ENCODE peak calls at places on chromosomes 12 and 14, in four cellular contexts. One of them, this sample, is unnamed. For H3K36me3, the result is how much of the 10 kb centered on the place peaks cover.

GRCh38 chr14:72965249-72965648 is 39.0 kb downstream of the DCAF4 start:
- DNase-seq in adipocyte: no peak
- DNase-seq in aorta: no peak
- DNase-seq in pancreas: no peak
- DNase-seq in this sample: no peak

GRCh38 chr14:84785997-84786396 is 743.9 kb upstream of the FLRT2 start:
- DNase-seq in aorta: no peak
- DNase-seq in pancreas: no peak
- DNase-seq in adipocyte: peak
- DNase-seq in this sample: no peak

GRCh38 chr12:32331133-32331532 is 68.2 kb upstream of the FGD4 start:
- DNase-seq in aorta: no peak
- DNase-seq in pancreas: no peak
- DNase-seq in adipocyte: peak
- DNase-seq in this sample: no peak

GRCh38 chr14:81269100-81269978 is 48.6 kb upstream of the GTF2A1 start:
- DNase-seq in adipocyte: peak
- DNase-seq in aorta: no peak
- DNase-seq in pancreas: no peak
- DNase-seq in this sample: no peak

GRCh38 chr14:77186911-77187648 is 5.5 kb downstream of the TMEM63C start:
- DNase-seq in adipocyte: no peak
- DNase-seq in aorta: no peak
- DNase-seq in pancreas: peak
- DNase-seq in this sample: no peak

GRCh38 chr12:92035477-92035876 is 110.2 kb downstream of the BTG1 start:
- DNase-seq in adipocyte: no peak
- DNase-seq in aorta: no peak
- DNase-seq in pancreas: no peak
- DNase-seq in this sample: no peak

GRCh38 chr14:61512508-61512907 is 182.8 kb upstream of the HIF1A start:
- DNase-seq in pancreas: no peak
- DNase-seq in aorta: no peak
- DNase-seq in adipocyte: peak
- DNase-seq in this sample: no peak

GRCh38 chr12:96889273-96889933 is 17.7 kb upstream of the NEDD1 start:
- DNase-seq in adipocyte: peak
- DNase-seq in pancreas: no peak
- DNase-seq in aorta: no peak
- DNase-seq in this sample: no peak

GRCh38 chr12:122891661-122892525 is 4.0 kb downstream of the VPS37B start:
- DNase-seq in pancreas: no peak
- DNase-seq in adipocyte: peak
- DNase-seq in aorta: no peak
- DNase-seq in this sample: no peak

GRCh38 chr14:100317389-100317788 is 5.8 kb upstream of the SLC25A47 start:
- DNase-seq in pancreas: no peak
- DNase-seq in aorta: no peak
- DNase-seq in adipocyte: no peak
- DNase-seq in this sample: no peak

GRCh38 chr12:121536929-121537813 is 43.7 kb downstream of the KDM2B start:
- DNase-seq in pancreas: peak
- DNase-seq in aorta: peak
- DNase-seq in adipocyte: peak
- DNase-seq in this sample: peak

GRCh38 chr14:53683229-53683628 is 273.4 kb downstream of the BMP4 start:
- DNase-seq in pancreas: no peak
- DNase-seq in adipocyte: no peak
- DNase-seq in aorta: no peak
- DNase-seq in this sample: no peak

GRCh38 chr12:26340649-26341048 is 145.3 kb downstream of the SSPN start:
- DNase-seq in pancreas: no peak
- DNase-seq in adipocyte: no peak
- DNase-seq in aorta: peak
- DNase-seq in this sample: no peak

GRCh38 chr12:108686753-108687152 is 44.6 kb downstream of the CORO1C start:
- DNase-seq in pancreas: no peak
- DNase-seq in aorta: no peak
- DNase-seq in adipocyte: no peak
- DNase-seq in this sample: no peak
- H3K36me3 ChIP-seq in pancreas: under half
- H3K36me3 ChIP-seq in aorta: under half
- H3K36me3 ChIP-seq in adipocyte: under half
- H3K36me3 ChIP-seq in this sample: under half

GRCh38 chr14:91985521-91986255 is 38.2 kb upstream of the FBLN5 start:
- DNase-seq in pancreas: no peak
- DNase-seq in adipocyte: peak
- DNase-seq in aorta: no peak
- DNase-seq in this sample: no peak

GRCh38 chr14:91983571-91983970 is 36.1 kb upstream of the FBLN5 start:
- DNase-seq in pancreas: no peak
- DNase-seq in aorta: no peak
- DNase-seq in adipocyte: peak
- DNase-seq in this sample: no peak

GRCh38 chr14:91985008-91985407 is 37.5 kb upstream of the FBLN5 start:
- DNase-seq in pancreas: no peak
- DNase-seq in adipocyte: no peak
- DNase-seq in aorta: no peak
- DNase-seq in this sample: no peak

GRCh38 chr14:91987192-91987591 is 39.7 kb upstream of the FBLN5 start:
- DNase-seq in pancreas: no peak
- DNase-seq in aorta: no peak
- DNase-seq in adipocyte: no peak
- DNase-seq in this sample: no peak
- H3K36me3 ChIP-seq in pancreas: under half
- H3K36me3 ChIP-seq in aorta: under half
- H3K36me3 ChIP-seq in adipocyte: half or more
- H3K36me3 ChIP-seq in this sample: under half

DNA sequence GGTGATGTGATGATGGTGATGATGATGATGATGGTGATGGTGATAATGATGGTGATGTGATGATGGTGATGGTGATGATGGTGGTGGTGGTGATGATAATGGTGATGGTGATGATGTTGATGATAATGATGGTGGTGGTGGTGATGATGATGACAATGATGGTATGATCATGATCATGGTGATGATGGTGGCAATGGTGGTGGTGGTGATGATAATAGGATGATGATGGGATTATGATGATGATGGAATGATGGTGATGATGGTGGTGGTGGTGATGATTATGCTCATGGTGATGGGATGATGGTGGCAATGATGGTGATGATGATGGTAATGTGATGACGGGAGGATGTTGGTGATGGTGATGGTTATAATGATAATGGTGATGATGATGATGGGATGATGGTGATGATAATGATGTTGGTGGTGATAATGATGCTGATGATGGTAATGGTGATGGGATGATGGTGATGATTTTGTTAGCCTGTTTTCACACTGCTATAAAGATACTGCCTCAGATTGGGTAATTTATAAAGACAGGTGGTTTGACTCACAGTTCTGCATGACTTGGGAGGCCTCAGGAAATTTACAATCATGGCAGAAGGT is 314.8 kb upstream of the SFSWAP start:
- DNase-seq in adipocyte: no peak
- DNase-seq in aorta: no peak
- DNase-seq in pancreas: no peak
- DNase-seq in this sample: no peak
- H3K36me3 ChIP-seq in adipocyte: under half
- H3K36me3 ChIP-seq in aorta: under half
- H3K36me3 ChIP-seq in pancreas: under half
- H3K36me3 ChIP-seq in this sample: under half

GRCh38 chr12:6229823-6230222 is 29.6 kb downstream of the CD9 start:
- DNase-seq in adipocyte: peak
- DNase-seq in aorta: peak
- DNase-seq in pancreas: no peak
- DNase-seq in this sample: no peak
- H3K36me3 ChIP-seq in adipocyte: under half
- H3K36me3 ChIP-seq in aorta: under half
- H3K36me3 ChIP-seq in pancreas: under half
- H3K36me3 ChIP-seq in this sample: under half

GRCh38 chr12:45850302-45850701 is 120.8 kb downstream of the ARID2 start:
- DNase-seq in pancreas: no peak
- DNase-seq in adipocyte: no peak
- DNase-seq in aorta: no peak
- DNase-seq in this sample: no peak

GRCh38 chr12:45853550-45853949 is 124.0 kb downstream of the ARID2 start:
- DNase-seq in adipocyte: no peak
- DNase-seq in pancreas: no peak
- DNase-seq in aorta: no peak
- DNase-seq in this sample: no peak

GRCh38 chr12:45852508-45852907 is 123.0 kb downstream of the ARID2 start:
- DNase-seq in pancreas: no peak
- DNase-seq in adipocyte: no peak
- DNase-seq in aorta: no peak
- DNase-seq in this sample: no peak

DNA sequence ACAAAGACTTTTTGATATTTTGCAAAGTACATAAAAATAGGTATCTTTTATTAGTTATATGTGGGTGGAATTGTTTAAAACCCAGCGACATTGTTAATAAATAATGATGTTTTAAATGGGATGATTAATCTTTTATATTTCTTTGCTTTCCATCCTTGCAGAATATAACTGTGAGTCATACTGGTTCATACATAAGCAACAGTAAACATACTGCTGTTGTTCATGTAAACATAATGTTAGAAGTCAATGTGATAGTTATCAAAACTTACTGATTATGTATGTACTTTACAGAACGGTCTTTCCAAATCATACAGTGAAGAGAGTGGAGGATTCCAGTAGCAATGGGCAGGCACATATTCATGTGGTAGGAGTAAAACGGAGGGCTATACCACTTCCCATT is 119.8 kb downstream of the ARID2 start:
- DNase-seq in pancreas: no peak
- DNase-seq in adipocyte: no peak
- DNase-seq in aorta: no peak
- DNase-seq in this sample: no peak
- H3K36me3 ChIP-seq in pancreas: under half
- H3K36me3 ChIP-seq in adipocyte: half or more
- H3K36me3 ChIP-seq in aorta: under half
- H3K36me3 ChIP-seq in this sample: under half

GRCh38 chr12:55972045-55972843 is 1.6 kb upstream of the RAB5B start:
- DNase-seq in adipocyte: peak
- DNase-seq in pancreas: no peak
- DNase-seq in aorta: no peak
- DNase-seq in this sample: peak
- H3K36me3 ChIP-seq in adipocyte: under half
- H3K36me3 ChIP-seq in pancreas: under half
- H3K36me3 ChIP-seq in aorta: under half
- H3K36me3 ChIP-seq in this sample: under half

GRCh38 chr12:95283371-95283770 is 65.8 kb downstream of the VEZT start:
- DNase-seq in pancreas: no peak
- DNase-seq in adipocyte: no peak
- DNase-seq in aorta: no peak
- DNase-seq in this sample: no peak
- H3K36me3 ChIP-seq in pancreas: under half
- H3K36me3 ChIP-seq in adipocyte: under half
- H3K36me3 ChIP-seq in aorta: under half
- H3K36me3 ChIP-seq in this sample: under half

GRCh38 chr14:93137864-93138263 is 22.1 kb upstream of the ITPK1 start:
- DNase-seq in pancreas: peak
- DNase-seq in adipocyte: no peak
- DNase-seq in aorta: no peak
- DNase-seq in this sample: peak

GRCh38 chr14:93148979-93149378 is 33.3 kb upstream of the ITPK1 start:
- DNase-seq in pancreas: no peak
- DNase-seq in adipocyte: no peak
- DNase-seq in aorta: no peak
- DNase-seq in this sample: no peak

GRCh38 chr14:93146119-93146518 is 30.4 kb upstream of the ITPK1 start:
- DNase-seq in pancreas: no peak
- DNase-seq in aorta: no peak
- DNase-seq in adipocyte: no peak
- DNase-seq in this sample: no peak

GRCh38 chr14:93142854-93143652 is 27.3 kb upstream of the ITPK1 start:
- DNase-seq in adipocyte: no peak
- DNase-seq in pancreas: no peak
- DNase-seq in aorta: no peak
- DNase-seq in this sample: no peak
- H3K36me3 ChIP-seq in adipocyte: under half
- H3K36me3 ChIP-seq in pancreas: under half
- H3K36me3 ChIP-seq in aorta: under half
- H3K36me3 ChIP-seq in this sample: under half